ENCODE peak calls at places on chromosomes 13 and 19, in eight cellular contexts. B is GM23338, X is activated B cell treated with CpG ODN at 0.5 μM for 24 hours, T is breast epithelium, W is type B pancreatic cell, Y is choroid plexus epithelial cell, I is mesothelial cell of epicardium, R is uterus. V is an unnamed sample.

GRCh38 chr13:21913010-21913409 is 242.1 kb downstream of the FGF9 start:
- DNase-seq in T (no peak), Y (no peak), I (no peak), W (no peak), X (no peak), B (peak; percentile 88), R (no peak), V (no peak)

GRCh38 chr19:41951686-41952172 is 7.4 kb downstream of the RABAC1 start:
- DNase-seq in B (peak; percentile 94), I (peak; percentile 62), T (peak; percentile 76), R (peak; percentile 74), W (peak; percentile 86), X (peak; percentile 86), Y (peak; percentile 76), V (peak; percentile 96)

GRCh38 chr13:94987081-94987480 is 274.7 kb upstream of the SOX21 start:
- DNase-seq in B (no peak), I (no peak), R (no peak), X (no peak), T (no peak), W (no peak), Y (no peak), V (no peak)

GRCh38 chr19:51798958-51799310 is 4.0 kb downstream of the FPR3 start:
- DNase-seq in I (no peak), Y (no peak), R (no peak), W (no peak), B (no peak), X (no peak), T (no peak), V (no peak)

GRCh38 chr19:53037101-53038097 is 7.1 kb upstream of the ERVV-2 start:
- DNase-seq in R (no peak), B (peak; percentile 87), X (no peak), T (no peak), Y (peak; percentile 82), I (peak; percentile 43), W (no peak), V (peak; percentile 97)

GRCh38 chr19:2478324-2478755 is 2.4 kb downstream of the GADD45B start:
- DNase-seq in X (peak; percentile 49), B (peak; percentile 78), I (no peak), T (peak; percentile 91), R (peak; percentile 71), W (no peak), Y (peak; percentile 77), V (peak; percentile 89)

GRCh38 chr19:17405250-17406038 is at the start of gene BST2:
- DNase-seq in W (no peak), Y (peak; percentile 76), I (no peak), R (peak; percentile 57), B (peak; percentile 78), X (peak; percentile 42), T (no peak), V (peak; percentile 96)

GRCh38 chr13:68185767-68186166 is 955.6 kb upstream of the PCDH9 start:
- DNase-seq in I (no peak), T (no peak), R (no peak), X (no peak), W (no peak), B (no peak), Y (peak; percentile 43), V (no peak)

GRCh38 chr13:43363156-43363918 is 340.0 kb downstream of the DNAJC15 start:
- DNase-seq in W (no peak), I (no peak), X (no peak), T (no peak), R (no peak), B (no peak), Y (peak; percentile 53), V (no peak)

GRCh38 chr13:112907286-112907685 is 61.7 kb upstream of the MCF2L start:
- DNase-seq in W (no peak), X (no peak), I (no peak), Y (no peak), B (no peak), T (peak; percentile 28), R (no peak), V (peak; percentile 72)

DNA sequence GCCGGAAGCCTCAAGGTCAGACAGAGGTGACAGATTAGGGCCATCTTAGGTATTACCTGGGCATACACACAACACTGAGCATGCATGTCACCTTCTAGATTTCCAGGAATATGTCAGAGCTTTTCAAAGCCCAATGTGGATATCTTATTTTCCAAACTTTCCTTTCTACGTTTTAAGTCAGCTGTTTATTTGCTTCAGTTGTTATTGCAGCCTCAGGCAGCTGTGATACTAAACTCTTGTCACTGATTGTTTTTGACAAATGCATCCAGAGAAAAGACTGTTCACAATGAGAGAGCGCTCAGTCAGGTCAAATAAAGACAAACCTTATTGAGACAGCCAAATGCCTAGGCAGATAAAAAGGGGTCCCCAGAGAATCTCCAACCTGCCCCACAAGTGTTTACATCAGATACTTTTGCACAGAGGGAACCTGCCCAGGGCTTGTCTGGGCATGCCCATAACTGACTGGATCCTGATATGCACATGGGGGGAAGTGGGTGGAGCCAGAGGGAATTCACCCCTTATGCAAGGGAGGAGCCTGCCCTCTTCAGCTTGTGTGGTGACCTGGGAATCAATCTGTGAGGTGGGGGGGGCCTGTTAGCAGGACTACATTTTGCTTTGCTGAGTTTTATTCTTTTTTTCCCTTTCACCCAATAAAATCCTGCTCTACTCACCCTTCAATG is 28.5 kb downstream of the MED4 start:
- DNase-seq in I (no peak), X (no peak), R (no peak), T (no peak), B (no peak), W (no peak), Y (peak; percentile 47), V (no peak)
- TF ChIP-seq CTCF in I (no peak), X (no peak), R (no peak), T (no peak), B (no peak), W (no peak), Y (no peak), V (no peak)

GRCh38 chr19:50518091-50519005 is 4.6 kb upstream of the ASPDH start:
- DNase-seq in Y (no peak), X (no peak), R (no peak), B (peak; percentile 74), T (no peak), I (no peak), W (no peak), V (peak; percentile 80)
- TF ChIP-seq CTCF in Y (peak; percentile 13), X (no peak), R (no peak), B (peak; percentile 77), T (no peak), I (peak; percentile 42), W (peak; percentile 44), V (no peak)

GRCh38 chr19:29260477-29261317 is 47.7 kb upstream of the UQCRFS1 start:
- DNase-seq in Y (peak; percentile 18), W (no peak), X (no peak), I (no peak), B (peak; percentile 75), R (no peak), T (no peak), V (peak; percentile 31)

GRCh38 chr19:29262085-29262484 is 49.1 kb upstream of the UQCRFS1 start:
- DNase-seq in W (no peak), B (no peak), I (no peak), X (no peak), T (no peak), Y (no peak), R (no peak), V (no peak)

GRCh38 chr19:29259867-29260281 is 46.9 kb upstream of the UQCRFS1 start:
- DNase-seq in W (no peak), R (no peak), B (no peak), I (no peak), Y (no peak), T (no peak), X (no peak), V (no peak)

GRCh38 chr19:29256516-29256915 is 43.6 kb upstream of the UQCRFS1 start:
- DNase-seq in W (no peak), X (no peak), Y (no peak), T (no peak), B (no peak), I (no peak), R (no peak), V (no peak)

GRCh38 chr19:29259153-29259552 is 46.2 kb upstream of the UQCRFS1 start:
- DNase-seq in Y (peak; percentile 11), X (no peak), R (no peak), W (no peak), I (no peak), B (peak; percentile 32), T (no peak), V (no peak)
- TF ChIP-seq CTCF in Y (peak; percentile 40), X (no peak), R (no peak), W (peak; percentile 51), I (no peak), B (peak; percentile 51), T (no peak), V (no peak)

GRCh38 chr13:27967203-27967735 is 1.8 kb downstream of the CDX2 start:
- DNase-seq in X (no peak), B (peak; percentile 40), R (no peak), Y (no peak), W (peak; percentile 58), I (no peak), T (no peak), V (peak; percentile 67)

GRCh38 chr13:27969866-27970229 is 733 bp upstream of the CDX2 start:
- DNase-seq in R (no peak), I (no peak), B (no peak), X (no peak), W (no peak), Y (no peak), T (no peak), V (peak; percentile 84)

GRCh38 chr13:27967736-27968315 is 1.3 kb downstream of the CDX2 start:
- DNase-seq in R (no peak), X (no peak), T (no peak), B (peak; percentile 49), W (peak; percentile 63), Y (no peak), I (no peak), V (peak; percentile 85)

GRCh38 chr13:27969073-27969865 is at the start of gene CDX2:
- DNase-seq in B (peak; percentile 87), R (no peak), I (no peak), Y (no peak), W (peak; percentile 62), X (no peak), T (no peak), V (peak; percentile 85)

DNA sequence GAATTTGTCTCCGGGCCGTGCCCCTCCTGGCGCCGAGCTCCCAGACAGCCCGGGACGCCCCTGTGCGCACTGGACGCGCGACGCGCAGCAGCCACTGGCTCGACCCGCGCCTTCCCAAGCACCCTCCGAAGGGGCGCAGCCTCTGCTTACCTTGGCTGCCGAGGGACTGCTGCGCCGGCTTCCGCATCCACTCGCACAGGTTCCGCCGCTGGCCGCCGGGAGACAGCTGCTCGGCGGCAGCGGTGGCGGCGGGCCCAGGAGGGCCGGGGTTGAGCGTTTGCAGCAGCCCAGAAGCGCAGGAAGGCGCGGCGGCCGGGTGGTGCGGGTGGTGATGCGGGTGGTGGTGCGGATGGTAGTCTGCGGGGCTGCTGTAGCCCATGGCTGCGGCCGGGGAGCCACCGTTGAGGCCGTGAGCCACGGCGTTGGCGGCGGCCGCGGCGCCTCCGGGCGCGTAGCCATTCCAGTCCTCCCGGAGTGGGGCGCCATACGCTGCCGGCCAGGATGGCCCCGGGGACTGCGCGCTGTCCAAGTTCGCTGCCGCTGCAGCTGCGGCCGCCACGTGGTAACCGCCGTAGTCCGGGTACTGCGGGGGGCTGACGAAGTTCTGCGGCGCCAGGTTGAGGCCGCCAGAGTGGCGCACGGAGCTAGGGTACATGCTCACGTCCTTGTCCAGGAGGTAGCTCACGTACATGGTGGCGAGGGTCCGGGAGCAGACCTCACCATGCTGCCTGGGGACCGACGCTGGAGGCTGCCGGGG is 621 bp downstream of the CDX2 start:
- DNase-seq in W (peak; percentile 69), R (no peak), B (peak; percentile 72), T (no peak), Y (no peak), X (no peak), I (no peak), V (peak; percentile 66)
- TF ChIP-seq CTCF in W (no peak), R (no peak), B (peak; percentile 17), T (no peak), Y (no peak), X (no peak), I (no peak), V (no peak)